ENCODE peak calls at places on chromosomes 12 and 14, in four cellular contexts. J is left lobe of liver; E is non-pigmented ciliary epithelial cell; U is activated CD4-positive, alpha-beta T cell treated with anti-CD3 and anti-CD28 coated beads, Interleukin-2, amount 10 ng/mL, durations not matched to agents 24 days and 14 days. C is an unnamed sample.

GRCh38 chr12:4809013-4809448 is 88.8 kb downstream of the GALNT8 start:
- DNase-seq in J (no peak), E (no peak), U (no peak), C (no peak)

GRCh38 chr12:13288501-13288900 is 92.0 kb downstream of the EMP1 start:
- DNase-seq in E (no peak), J (no peak), U (no peak), C (no peak)

GRCh38 chr14:77103954-77104353 is 5.9 kb downstream of the CIPC start:
- DNase-seq in E (no peak), U (no peak), J (peak), C (no peak)

GRCh38 chr14:53355581-53356112 is 202.5 kb upstream of the DDHD1 start:
- DNase-seq in E (peak), J (no peak), U (no peak), C (peak)

GRCh38 chr14:78595797-78596196 is 425.6 kb downstream of the NRXN3 start:
- DNase-seq in E (no peak), J (no peak), U (no peak), C (peak)

GRCh38 chr14:34711169-34711568 is 3.2 kb downstream of the CFL2 start:
- DNase-seq in E (peak), U (no peak), J (no peak), C (no peak)

GRCh38 chr14:33946679-33947078 is 4.2 kb downstream of the EGLN3 start:
- DNase-seq in J (no peak), E (no peak), U (no peak), C (peak)

GRCh38 chr12:27703720-27704452 is 6.7 kb upstream of the MRPS35 start:
- DNase-seq in U (peak), J (peak), E (peak), C (peak)

GRCh38 chr14:99273025-99273723 is 1.2 kb upstream of the BCL11B start:
- DNase-seq in E (no peak), J (no peak), U (peak), C (no peak)

GRCh38 chr12:103877934-103878510 is 37.0 kb upstream of the NT5DC3 start:
- DNase-seq in U (peak), J (peak), E (peak), C (peak)

C was measured in Jurkat, Clone E6-1.